ENCODE peak calls at places on chromosomes 6 and 20, in eight cellular contexts. T is HCT116; N is fibroblast of the aortic adventitia; V is EL; P is effector CD4-positive, alpha-beta T cell; C is PC-9; D is putamen; W is lung. X is an unnamed sample.

GRCh38 chr20:16573011-16573965 is at the start of gene KIF16B:
- DNase-seq in P (peak), W (peak), V (peak), T (peak), D (peak), N (peak), C (peak), X (peak)

GRCh38 chr6:72783667-72784066 is 161.8 kb downstream of the KCNQ5 start:
- DNase-seq in N (peak), W (no peak), C (no peak), D (no peak), P (no peak), T (no peak), V (peak), X (no peak)

GRCh38 chr6:136963259-136963658 is 41.2 kb downstream of the SLC35D3 start:
- DNase-seq in N (no peak), W (no peak), P (no peak), V (no peak), C (no peak), T (no peak), D (no peak), X (no peak)

GRCh38 chr6:16639689-16640480 is 121.4 kb downstream of the ATXN1 start:
- DNase-seq in D (no peak), V (peak), T (no peak), C (no peak), W (no peak), N (peak), P (no peak), X (no peak)

GRCh38 chr6:149137594-149137993 is 179.9 kb upstream of the TAB2 start:
- DNase-seq in C (no peak), T (no peak), P (no peak), D (no peak), V (no peak), W (no peak), N (peak), X (no peak)

GRCh38 chr6:88823998-88824397 is 139.4 kb downstream of the RNGTT start:
- DNase-seq in N (peak), W (no peak), P (no peak), T (no peak), C (no peak), V (peak), D (no peak), X (no peak)

GRCh38 chr20:24523661-24524060 is 54.2 kb downstream of the SYNDIG1 start:
- DNase-seq in T (no peak), P (no peak), N (no peak), V (no peak), D (peak), W (no peak), C (no peak), X (peak)

GRCh38 chr6:138115191-138115590 is 8.0 kb upstream of the PERP start:
- DNase-seq in D (no peak), P (no peak), V (no peak), T (no peak), C (no peak), W (no peak), N (no peak), X (no peak)

GRCh38 chr6:112332274-112332673 is 14.9 kb upstream of the RFPL4B start:
- DNase-seq in T (no peak), W (no peak), N (no peak), P (no peak), D (no peak), V (peak), C (no peak), X (no peak)

GRCh38 chr6:113385020-113385431 is 472.1 kb upstream of the MARCKS start:
- DNase-seq in V (peak), N (peak), W (no peak), T (no peak), P (no peak), D (no peak), C (no peak), X (no peak)

GRCh38 chr6:15096894-15097837 is 148.7 kb upstream of the JARID2 start:
- DNase-seq in W (no peak), D (no peak), N (peak), C (no peak), T (no peak), V (no peak), P (no peak), X (no peak)

GRCh38 chr6:42453649-42454427 is 2.1 kb upstream of the TRERF1 start:
- DNase-seq in N (peak), D (no peak), W (no peak), C (peak), V (peak), T (no peak), P (no peak), X (peak)

GRCh38 chr6:169669889-169670288 is 31.9 kb downstream of the WDR27 start:
- DNase-seq in P (no peak), N (no peak), C (no peak), T (no peak), D (no peak), W (no peak), V (peak), X (peak)

GRCh38 chr20:57705103-57705899 is 4.5 kb downstream of the PMEPA1 start:
- DNase-seq in C (no peak), N (no peak), W (no peak), P (no peak), V (no peak), T (no peak), D (no peak), X (no peak)

GRCh38 chr6:117531346-117531745 is 48.9 kb downstream of the DCBLD1 start:
- DNase-seq in T (no peak), D (no peak), P (no peak), C (no peak), W (no peak), N (peak), V (no peak), X (no peak)

X was measured in globus pallidus.